ENCODE peak calls at places on chromosomes 3 and 15, in nine cellular contexts. B, J, U, T, M, P, R, D and F are unnamed samples. For H3K27me3, the result is how much of the 10 kb centered on the place peaks cover.

GRCh38 chr3:114221881-114222264 is 15.5 kb downstream of the ZNF80 start:
- DNase-seq in B (no peak), J (no peak), U (no peak), T (no peak), M (no peak), P (no peak), R (no peak), D (no peak), F (no peak)

GRCh38 chr3:23764407-23764806 is 41.3 kb upstream of the UBE2E1 start:
- DNase-seq in B (no peak), J (no peak), U (no peak), T (no peak), M (peak), P (no peak), R (no peak), D (no peak), F (no peak)

GRCh38 chr3:58111513-58112184 is 99.1 kb downstream of the DNASE1L3 start:
- DNase-seq in B (no peak), J (no peak), U (no peak), T (no peak), M (no peak), P (peak), R (no peak), D (no peak), F (peak)

GRCh38 chr15:39583586-39584265 is 2.8 kb downstream of the THBS1 start:
- DNase-seq in B (peak), J (peak), U (no peak), T (no peak), M (peak), P (peak), R (no peak), D (no peak), F (no peak)

GRCh38 chr15:73584699-73585420 is 48.3 kb downstream of the NPTN start:
- DNase-seq in B (peak), J (no peak), U (no peak), T (no peak), M (no peak), P (no peak), R (no peak), D (no peak), F (no peak)

GRCh38 chr3:126599101-126599500 is 40.4 kb upstream of the C3orf22 start:
- DNase-seq in B (no peak), J (no peak), U (no peak), T (no peak), M (no peak), P (no peak), R (no peak), D (no peak), F (no peak)

GRCh38 chr3:179710079-179710478 is 57.2 kb downstream of the USP13 start:
- DNase-seq in B (no peak), J (peak), U (no peak), T (no peak), M (no peak), P (no peak), R (no peak), D (no peak), F (no peak)

GRCh38 chr3:25542571-25543039 is 114.5 kb downstream of the RARB start:
- DNase-seq in B (peak), J (no peak), U (no peak), T (no peak), M (no peak), P (peak), R (no peak), D (no peak), F (no peak)

GRCh38 chr3:177224406-177224805 is 27.1 kb upstream of the TBL1XR1 start:
- DNase-seq in B (no peak), J (no peak), U (no peak), T (no peak), M (no peak), P (no peak), R (no peak), D (no peak), F (no peak)

GRCh38 chr3:188270423-188270972 is 116.5 kb downstream of the LPP start:
- DNase-seq in B (peak), J (no peak), U (peak), T (no peak), M (no peak), P (peak), R (no peak), D (no peak), F (no peak)

GRCh38 chr3:141782386-141782932 is 19.3 kb downstream of the GRK7 start:
- DNase-seq in B (peak), J (no peak), U (no peak), T (no peak), M (no peak), P (peak), R (no peak), D (no peak), F (no peak)

GRCh38 chr3:129657261-129658046 is 51.0 kb upstream of the PLXND1 start:
- DNase-seq in B (peak), J (no peak), U (no peak), T (no peak), M (no peak), P (no peak), R (no peak), D (no peak), F (no peak)

GRCh38 chr3:89586256-89586655 is 478.8 kb downstream of the EPHA3 start:
- DNase-seq in B (no peak), J (no peak), U (no peak), T (no peak), M (no peak), P (no peak), R (no peak), D (no peak), F (no peak)

GRCh38 chr3:10952525-10952924 is 40.0 kb upstream of the SLC6A1 start:
- DNase-seq in B (no peak), J (no peak), U (no peak), T (no peak), M (no peak), P (no peak), R (no peak), D (no peak), F (no peak)

GRCh38 chr15:78304487-78305413 is 5.3 kb upstream of the SKIC8 start:
- DNase-seq in B (no peak), J (no peak), U (no peak), T (no peak), M (no peak), P (no peak), R (no peak), D (no peak), F (no peak)

GRCh38 chr3:148865039-148865438 is at the start of gene CPA3:
- DNase-seq in B (no peak), J (no peak), U (no peak), T (no peak), M (no peak), P (no peak), R (no peak), D (no peak), F (no peak)

GRCh38 chr3:42855547-42856380 is 19.9 kb downstream of the CYP8B1 start:
- DNase-seq in B (no peak), J (no peak), U (no peak), T (no peak), M (no peak), P (no peak), R (no peak), D (no peak), F (no peak)

GRCh38 chr3:157447026-157447694 is 10.5 kb downstream of the PTX3 start:
- DNase-seq in B (peak), J (peak), U (no peak), T (no peak), M (no peak), P (peak), R (no peak), D (no peak), F (no peak)

GRCh38 chr15:78322243-78322642 is 17.9 kb upstream of the CRABP1 start:
- DNase-seq in B (peak), J (no peak), U (no peak), T (no peak), M (peak), P (peak), R (no peak), D (no peak), F (no peak)

GRCh38 chr15:76169013-76169412 is 109.2 kb downstream of the TMEM266 start:
- DNase-seq in B (peak), J (no peak), U (no peak), T (no peak), M (no peak), P (peak), R (no peak), D (no peak), F (no peak)

GRCh38 chr3:149199474-149199873 is 22.2 kb downstream of the CP start:
- DNase-seq in B (peak), J (no peak), U (no peak), T (no peak), M (no peak), P (peak), R (no peak), D (no peak), F (no peak)

GRCh38 chr3:58537412-58538301 is 667 bp upstream of the ACOX2 start:
- DNase-seq in B (no peak), J (no peak), U (no peak), T (no peak), M (no peak), P (peak), R (no peak), D (no peak), F (no peak)

GRCh38 chr3:180306155-180306554 is 269.4 kb upstream of the PEX5L start:
- DNase-seq in B (no peak), J (no peak), U (no peak), T (no peak), M (no peak), P (no peak), R (no peak), D (no peak), F (no peak)

GRCh38 chr3:71103430-71103881 is 480.1 kb downstream of the FOXP1 start:
- DNase-seq in B (peak), J (no peak), U (no peak), T (no peak), M (peak), P (no peak), R (peak), D (no peak), F (no peak)

GRCh38 chr15:84668221-84668982 is 10.4 kb upstream of the NMB start:
- DNase-seq in B (no peak), J (no peak), U (no peak), T (no peak), M (no peak), P (no peak), R (no peak), D (no peak), F (no peak)

GRCh38 chr3:190294030-190294429 is 28.2 kb downstream of the CLDN1 start:
- DNase-seq in B (no peak), J (peak), U (no peak), T (no peak), M (no peak), P (no peak), R (no peak), D (no peak), F (no peak)

GRCh38 chr15:41892621-41893421 is 1.0 kb downstream of the SPTBN5 start:
- DNase-seq in B (no peak), J (no peak), U (no peak), T (no peak), M (peak), P (no peak), R (peak), D (no peak), F (no peak)

GRCh38 chr15:62440731-62441130 is 275.6 kb upstream of the C2CD4B start:
- DNase-seq in B (no peak), J (no peak), U (no peak), T (no peak), M (no peak), P (no peak), R (no peak), D (no peak), F (no peak)

GRCh38 chr3:74106882-74107281 is 482.1 kb upstream of the PDZRN3 start:
- DNase-seq in B (no peak), J (no peak), U (no peak), T (no peak), M (no peak), P (no peak), R (no peak), D (no peak), F (no peak)

GRCh38 chr3:160765211-160765610 is 9.2 kb downstream of the PPM1L start:
- DNase-seq in B (no peak), J (no peak), U (no peak), T (no peak), M (no peak), P (no peak), R (no peak), D (no peak), F (no peak)

GRCh38 chr3:14127106-14127505 is 2.3 kb downstream of the TMEM43 start:
- DNase-seq in B (no peak), J (no peak), U (no peak), T (no peak), M (no peak), P (no peak), R (no peak), D (no peak), F (no peak)

GRCh38 chr3:127040216-127040615 is 57.3 kb downstream of the PLXNA1 start:
- DNase-seq in B (no peak), J (no peak), U (no peak), T (no peak), M (no peak), P (no peak), R (no peak), D (no peak), F (no peak)

GRCh38 chr3:124257332-124257864 is 265.5 kb upstream of the ROPN1 start:
- DNase-seq in B (no peak), J (no peak), U (no peak), T (no peak), M (peak), P (no peak), R (no peak), D (no peak), F (no peak)

GRCh38 chr15:20357139-20358065 is 184.2 kb downstream of the GOLGA6L6 start:
- DNase-seq in B (no peak), J (no peak), U (no peak), T (no peak), M (no peak), P (no peak), R (no peak), D (peak), F (no peak)

GRCh38 chr3:178826437-178827010 is 245.1 kb downstream of the ZMAT3 start:
- DNase-seq in B (no peak), J (no peak), U (no peak), T (no peak), M (no peak), P (no peak), R (no peak), D (no peak), F (peak)

GRCh38 chr15:92001307-92001706 is 147.8 kb downstream of the SLCO3A1 start:
- DNase-seq in B (no peak), J (no peak), U (no peak), T (no peak), M (no peak), P (no peak), R (peak), D (no peak), F (no peak)

GRCh38 chr3:13716540-13717221 is 163.2 kb downstream of the WNT7A start:
- DNase-seq in B (no peak), J (no peak), U (no peak), T (no peak), M (no peak), P (no peak), R (no peak), D (peak), F (no peak)

GRCh38 chr15:65532738-65533051 is 2.4 kb downstream of the HACD3 start:
- DNase-seq in B (peak), J (no peak), U (peak), T (no peak), M (no peak), P (peak), R (no peak), D (no peak), F (no peak)

DNA sequence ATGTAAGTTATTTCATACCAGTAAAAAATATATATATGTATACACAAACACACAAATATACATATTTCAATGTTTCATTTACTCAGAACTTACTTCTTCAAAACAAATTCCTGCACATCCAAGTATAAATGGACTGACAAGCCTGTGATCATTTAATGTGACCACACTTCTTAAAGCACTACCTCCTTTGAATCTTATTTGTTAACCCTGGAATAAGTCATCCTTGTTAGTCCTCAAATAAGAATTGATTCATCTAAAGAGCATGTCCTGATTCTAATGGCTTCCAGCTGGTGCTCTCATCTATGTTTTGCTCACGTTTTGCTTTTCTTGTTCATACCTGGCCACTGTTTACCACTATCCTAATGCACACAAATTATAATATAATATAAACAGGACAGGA is 103.9 kb upstream of the UBP1 start:
- DNase-seq in B (no peak), J (no peak), U (no peak), T (no peak), M (no peak), P (no peak), R (no peak), D (no peak), F (no peak)
- H3K4me3 ChIP-seq in B (no peak), J (no peak), U (no peak), T (no peak), M (no peak), P (no peak), R (no peak), D (no peak), F (no peak)

DNA sequence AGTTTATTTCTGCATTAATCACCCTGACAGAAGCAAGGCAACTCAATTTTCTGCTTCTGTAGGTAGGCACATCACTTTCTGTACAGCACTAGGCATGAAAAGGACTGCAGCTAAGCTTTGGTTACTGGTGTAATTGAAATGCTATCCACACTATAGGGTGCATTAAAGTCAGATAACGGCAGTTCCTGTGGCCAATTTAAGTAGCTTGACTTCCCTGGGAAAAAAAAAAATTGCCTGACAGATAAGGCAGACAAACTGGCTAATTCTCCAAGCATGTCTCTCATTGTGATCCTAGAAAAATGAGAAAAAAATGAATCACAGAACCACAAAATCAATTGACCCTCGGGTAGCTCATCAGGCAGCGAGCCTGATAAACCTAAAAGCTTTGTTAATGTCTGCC is 151.4 kb downstream of the MEIS2 start:
- DNase-seq in B (no peak), J (peak), U (no peak), T (no peak), M (peak), P (no peak), R (no peak), D (no peak), F (no peak)
- H3K27me3 ChIP-seq in B (under half), J (under half), U (under half), T (under half), M (under half), P (under half), R (under half), D (under half), F (under half)

GRCh38 chr15:34721802-34722795 is 32.7 kb downstream of the GJD2 start:
- DNase-seq in B (peak), J (peak), U (peak), T (no peak), M (peak), P (peak), R (peak), D (peak), F (no peak)
- TF ChIP-seq CTCF in B (peak), J (no peak), U (no peak), T (no peak), M (peak), P (no peak), R (peak), D (peak), F (no peak)

DNA sequence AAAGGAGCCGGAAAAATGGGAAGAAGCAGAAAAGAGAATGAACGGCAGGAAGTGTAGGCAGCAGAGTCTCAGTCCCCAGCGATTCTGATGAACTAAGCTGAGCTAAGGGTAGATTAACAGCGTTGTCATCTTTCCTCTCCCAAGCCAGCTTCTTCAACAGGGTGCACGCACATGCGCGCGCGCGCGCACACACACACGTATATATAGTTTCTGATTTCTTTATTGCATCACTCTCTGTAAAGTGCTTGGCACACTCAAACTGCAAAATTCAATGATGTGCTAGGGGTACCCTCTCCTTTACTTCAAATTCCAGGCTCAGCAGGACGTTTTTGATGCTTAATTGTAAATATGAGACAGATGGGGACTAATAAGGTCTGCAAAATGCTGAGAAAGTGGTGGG is 26.1 kb upstream of the VPS8 start:
- DNase-seq in B (peak), J (no peak), U (no peak), T (no peak), M (no peak), P (no peak), R (no peak), D (no peak), F (no peak)
- H3K4me3 ChIP-seq in B (no peak), J (no peak), U (no peak), T (no peak), M (no peak), P (no peak), R (no peak), D (no peak), F (no peak)

GRCh38 chr3:40518848-40519247 is 5.9 kb upstream of the ZNF621 start:
- DNase-seq in B (no peak), J (no peak), U (no peak), T (no peak), M (no peak), P (no peak), R (no peak), D (no peak), F (no peak)
- H3K27me3 ChIP-seq in B (under half), J (under half), U (under half), T (under half), M (under half), P (under half), R (under half), D (under half), F (under half)

GRCh38 chr3:185968168-185968567 is 30.4 kb upstream of the TRA2B start:
- DNase-seq in B (no peak), J (no peak), U (no peak), T (no peak), M (no peak), P (no peak), R (no peak), D (no peak), F (no peak)
- TF ChIP-seq CTCF in B (no peak), J (no peak), U (no peak), T (no peak), M (no peak), P (no peak), R (no peak), D (no peak), F (no peak)